ENCODE peak calls at places on chromosome 9, in six cellular contexts. V is GM10248; H is CD8-positive, alpha-beta T cell; F is lower leg skin; A is heart right ventricle; R is mesothelial cell of epicardium. G is an unnamed sample.

GRCh38 chr9:105842023-105842644 is 147.8 kb downstream of the TMEM38B start:
- DNase-seq in F (no peak), V (peak), A (no peak), H (peak), R (peak), G (peak)

GRCh38 chr9:123191260-123191659 is 77.1 kb downstream of the STRBP start:
- DNase-seq in A (no peak), H (no peak), V (no peak), F (no peak), R (no peak), G (no peak)

GRCh38 chr9:88202321-88202720 is 64.0 kb upstream of the SPATA31C2 start:
- DNase-seq in H (no peak), A (no peak), R (no peak), F (no peak), V (no peak), G (no peak)

GRCh38 chr9:105431413-105432246 is 16.2 kb upstream of the FSD1L start:
- DNase-seq in H (no peak), F (no peak), V (no peak), R (no peak), A (no peak), G (no peak)

GRCh38 chr9:117448066-117448465 is 33.2 kb upstream of the ASTN2 start:
- DNase-seq in F (no peak), R (no peak), V (no peak), A (no peak), H (no peak), G (no peak)

GRCh38 chr9:6433405-6433804 is 20.4 kb downstream of the UHRF2 start:
- DNase-seq in F (no peak), A (no peak), R (no peak), H (no peak), V (no peak), G (no peak)

GRCh38 chr9:126584611-126585010 is 29.1 kb upstream of the LMX1B start:
- DNase-seq in F (no peak), A (no peak), V (no peak), R (no peak), H (no peak), G (no peak)

GRCh38 chr9:87337335-87338074 is 160.2 kb upstream of the DAPK1 start:
- DNase-seq in H (no peak), F (no peak), A (no peak), V (no peak), R (peak), G (no peak)

GRCh38 chr9:111937781-111938426 is 41.3 kb downstream of the UGCG start:
- DNase-seq in A (peak), V (peak), F (no peak), H (peak), R (no peak), G (no peak)

GRCh38 chr9:35364817-35365585 is 124.9 kb upstream of the RUSC2 start:
- DNase-seq in A (no peak), H (no peak), V (no peak), R (no peak), F (no peak), G (no peak)

GRCh38 chr9:120032639-120033038 is 547.3 kb downstream of the CDK5RAP2 start:
- DNase-seq in A (no peak), F (no peak), V (no peak), R (no peak), H (no peak), G (peak)

GRCh38 chr9:91898451-91899433 is 51.3 kb downstream of the ROR2 start:
- DNase-seq in A (no peak), H (no peak), F (no peak), R (no peak), V (no peak), G (peak)

GRCh38 chr9:5832093-5832542 is 799 bp downstream of the ERMP1 start:
- DNase-seq in R (no peak), H (no peak), A (peak), V (peak), F (no peak), G (no peak)

GRCh38 chr9:71758785-71759184 is 9.5 kb downstream of the CEMIP2 start:
- DNase-seq in F (no peak), R (no peak), A (no peak), V (no peak), H (no peak), G (no peak)

GRCh38 chr9:6218099-6218502 is 2.5 kb downstream of the IL33 start:
- DNase-seq in V (no peak), R (no peak), F (no peak), A (peak), H (no peak), G (no peak)

GRCh38 chr9:36874921-36875320 is 159.1 kb downstream of the PAX5 start:
- DNase-seq in A (no peak), H (no peak), R (no peak), V (no peak), F (no peak), G (no peak)

GRCh38 chr9:18745710-18746109 is 271.8 kb downstream of the ADAMTSL1 start:
- DNase-seq in A (no peak), F (no peak), H (no peak), R (no peak), V (no peak), G (no peak)

GRCh38 chr9:113887436-113887835 is 11.3 kb downstream of the ZNF618 start:
- DNase-seq in A (no peak), V (no peak), R (no peak), F (no peak), H (no peak), G (no peak)

GRCh38 chr9:70013598-70014196 is 30.0 kb upstream of the MAMDC2 start:
- DNase-seq in H (no peak), A (peak), V (no peak), F (peak), R (no peak), G (no peak)

GRCh38 chr9:71895122-71895521 is 15.9 kb downstream of the ABHD17B start:
- DNase-seq in H (no peak), F (no peak), A (no peak), R (no peak), V (no peak), G (no peak)

GRCh38 chr9:135399000-135399649 is 80.5 kb upstream of the PPP1R26 start:
- DNase-seq in A (no peak), F (no peak), V (no peak), H (no peak), R (no peak), G (no peak)

GRCh38 chr9:1057910-1058309 is 7.8 kb downstream of the DMRT2 start:
- DNase-seq in H (no peak), F (no peak), R (no peak), A (no peak), V (no peak), G (no peak)

GRCh38 chr9:87676976-87677775 is 48.7 kb upstream of the CTSL start:
- DNase-seq in R (no peak), V (no peak), H (no peak), A (peak), F (peak), G (no peak)

GRCh38 chr9:78973906-78974305 is 597.9 kb upstream of the TLE4 start:
- DNase-seq in R (no peak), V (no peak), F (no peak), H (no peak), A (no peak), G (no peak)

GRCh38 chr9:92726348-92726747 is 38.3 kb downstream of the BICD2 start:
- DNase-seq in F (no peak), R (no peak), A (no peak), H (no peak), V (no peak), G (no peak)

GRCh38 chr9:87875839-87876545 is 6.7 kb upstream of the SPATA31E1 start:
- DNase-seq in F (no peak), H (no peak), A (no peak), V (no peak), R (peak), G (no peak)

GRCh38 chr9:88972401-88972800 is 18.9 kb upstream of the S1PR3 start:
- DNase-seq in H (no peak), F (no peak), R (no peak), A (no peak), V (no peak), G (no peak)

GRCh38 chr9:134468358-134468757 is 142.1 kb downstream of the RXRA start:
- DNase-seq in A (no peak), F (no peak), H (no peak), V (no peak), R (no peak), G (no peak)

GRCh38 chr9:126599047-126599650 is 14.6 kb upstream of the LMX1B start:
- DNase-seq in H (no peak), A (no peak), R (no peak), V (no peak), F (no peak), G (no peak)

GRCh38 chr9:16265671-16266070 is 604.8 kb downstream of the BNC2 start:
- DNase-seq in F (no peak), V (no peak), R (no peak), A (no peak), H (no peak), G (no peak)

GRCh38 chr9:121598167-121599000 is 53.0 kb upstream of the DAB2IP start:
- DNase-seq in A (peak), F (peak), R (peak), H (no peak), V (no peak), G (peak)
- TF ChIP-seq CTCF in A (peak), F (no peak), R (no peak), H (no peak), V (no peak), G (no peak)

DNA sequence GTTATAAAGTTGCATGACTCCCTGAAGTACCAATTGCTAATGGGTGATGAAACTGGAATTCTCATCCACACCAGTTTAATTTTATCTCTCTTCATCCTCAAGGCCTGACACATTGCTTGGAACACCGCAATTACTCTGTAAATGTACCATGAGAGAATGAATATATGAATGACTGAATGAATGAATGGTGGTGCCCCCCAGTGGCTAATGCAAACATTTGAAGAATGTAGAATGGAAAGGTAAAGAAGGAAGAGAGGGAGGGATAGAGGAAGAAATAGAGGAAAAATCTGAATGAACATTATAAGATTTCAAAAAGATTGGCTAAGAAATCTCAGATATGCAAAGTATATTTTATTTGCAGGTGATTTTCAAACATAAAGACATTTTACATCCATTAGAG is 13.1 kb downstream of the PAPPA start:
- DNase-seq in H (no peak), R (no peak), A (no peak), V (no peak), F (no peak), G (no peak)
- TF ChIP-seq CTCF in H (no peak), R (no peak), A (peak), V (peak), F (no peak), G (peak)

DNA sequence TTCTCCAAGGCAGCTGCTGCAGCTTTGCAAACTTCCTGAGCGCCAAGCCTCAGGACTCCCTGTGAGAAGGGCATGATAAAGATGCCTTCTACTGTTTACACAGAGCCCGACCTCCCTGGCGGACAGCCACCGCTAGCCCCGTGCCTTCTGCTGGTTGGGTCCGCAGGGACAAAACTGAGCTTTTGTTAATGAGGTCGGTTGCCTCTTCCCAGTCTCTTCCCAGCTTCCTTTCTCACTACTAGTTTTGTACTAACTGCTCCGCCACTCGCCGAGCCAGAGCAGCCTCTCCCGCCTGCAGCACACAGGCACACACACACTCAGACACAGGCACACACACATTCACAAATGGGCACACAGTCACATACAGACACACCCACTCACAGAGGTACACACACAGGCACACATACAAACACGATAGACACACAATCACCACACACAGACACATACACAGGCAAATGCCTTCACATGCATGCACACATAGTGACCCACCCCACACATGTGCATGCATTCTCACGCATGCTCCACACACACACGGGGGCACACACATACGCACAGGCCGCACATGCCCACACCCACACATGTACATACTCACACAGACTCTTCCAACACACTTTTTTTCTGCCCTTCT is at the start of gene FREM1:
- DNase-seq in V (no peak), F (peak), H (no peak), R (peak), A (peak), G (peak)
- TF ChIP-seq CTCF in V (no peak), F (no peak), H (no peak), R (no peak), A (no peak), G (no peak)

DNA sequence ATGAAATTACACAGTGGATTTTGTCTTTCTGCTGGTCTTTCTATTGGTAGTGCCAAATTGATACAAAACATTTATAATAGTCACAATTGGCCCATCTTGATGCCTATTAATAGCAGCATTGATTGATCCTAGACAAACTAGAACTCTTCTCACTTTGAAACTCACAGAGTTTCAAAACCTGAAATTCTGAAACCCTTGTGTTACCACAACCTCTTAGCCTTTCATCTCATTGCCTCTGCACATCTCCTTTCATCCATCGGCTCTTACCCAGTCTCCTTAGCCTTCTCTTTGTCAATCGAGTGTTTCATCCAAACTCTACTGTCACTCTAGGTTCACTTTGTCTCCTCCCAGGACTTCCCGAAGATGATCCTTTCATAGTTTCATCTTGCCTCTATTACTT is 22.1 kb downstream of the PLPPR1 start:
- DNase-seq in F (no peak), A (no peak), H (no peak), R (no peak), V (no peak), G (no peak)
- TF ChIP-seq CTCF in F (no peak), A (no peak), H (no peak), R (no peak), V (no peak), G (no peak)